ENCODE peak calls at places on chromosomes 5 and 9, in four cellular contexts. X is stomach, J is psoas muscle, Y is brain microvascular endothelial cell. H is an unnamed sample.
A peak's percentile ranks its signal among the peaks of the same experiment; 100 is the strongest.

GRCh38 chr5:76852716-76853115 is 2.9 kb downstream of the S100Z start:
- DNase-seq in X (no peak), J (no peak), Y (no peak), H (no peak)

GRCh38 chr9:78552802-78553201 is 255.9 kb downstream of the PSAT1 start:
- DNase-seq in X (no peak), J (no peak), Y (no peak), H (no peak)

GRCh38 chr9:113650207-113651131 is 186.9 kb downstream of the RGS3 start:
- DNase-seq in X (no peak), J (no peak), Y (peak; percentile 85), H (no peak)

GRCh38 chr9:114000671-114001409 is 77.3 kb downstream of the AMBP start:
- DNase-seq in X (peak; percentile 20), J (no peak), Y (no peak), H (no peak)

GRCh38 chr5:89929173-89929572 is 480.4 kb downstream of the CETN3 start:
- DNase-seq in X (no peak), J (no peak), Y (no peak), H (peak; percentile 30)

GRCh38 chr9:37371565-37372464 is 50.7 kb upstream of the GRHPR start:
- DNase-seq in X (no peak), J (no peak), Y (peak; percentile 67), H (peak; percentile 86)

GRCh38 chr5:14383923-14384322 is 197.7 kb upstream of the OTULINL start:
- DNase-seq in X (no peak), J (no peak), Y (no peak), H (no peak)

GRCh38 chr5:2696156-2696807 is 55.2 kb downstream of the IRX2 start:
- DNase-seq in X (no peak), J (no peak), Y (no peak), H (no peak)

GRCh38 chr5:166341708-166342329 is 1949.6 kb upstream of the WWC1 start:
- DNase-seq in X (no peak), J (no peak), Y (no peak), H (no peak)

GRCh38 chr5:123089572-123089970 is 530 bp downstream of the PRDM6 start:
- DNase-seq in X (no peak), J (peak; percentile 58), Y (peak; percentile 20), H (no peak)

GRCh38 chr9:89505795-89506385 is 8.0 kb upstream of the SEMA4D start:
- DNase-seq in X (peak; percentile 57), J (no peak), Y (no peak), H (no peak)

GRCh38 chr9:125889524-125890473 is 142.6 kb downstream of the PBX3 start:
- DNase-seq in X (peak; percentile 43), J (peak; percentile 50), Y (peak; percentile 9), H (peak; percentile 16)

GRCh38 chr5:64796301-64796700 is 27.6 kb downstream of the CWC27 start:
- DNase-seq in X (no peak), J (no peak), Y (no peak), H (no peak)

GRCh38 chr9:38333047-38333446 is 59.5 kb upstream of the ALDH1B1 start:
- DNase-seq in X (no peak), J (no peak), Y (no peak), H (no peak)

GRCh38 chr5:91955610-91956009 is 572.5 kb upstream of the ARRDC3 start:
- DNase-seq in X (peak; percentile 62), J (no peak), Y (no peak), H (no peak)

GRCh38 chr5:149413477-149414210 is 34.6 kb upstream of the IL17B start:
- DNase-seq in X (no peak), J (no peak), Y (no peak), H (no peak)

GRCh38 chr5:96661101-96661840 is 905 bp upstream of the CAST start:
- DNase-seq in X (no peak), J (peak; percentile 52), Y (peak; percentile 35), H (peak; percentile 74)

GRCh38 chr9:136379401-136379800 is 5.9 kb upstream of the CARD9 start:
- DNase-seq in X (no peak), J (no peak), Y (no peak), H (no peak)

GRCh38 chr9:4009006-4009511 is 290.8 kb downstream of the GLIS3 start:
- DNase-seq in X (no peak), J (no peak), Y (no peak), H (no peak)

GRCh38 chr9:16321461-16322119 is 548.9 kb downstream of the BNC2 start:
- DNase-seq in X (no peak), J (no peak), Y (no peak), H (no peak)

GRCh38 chr5:147831465-147831864 is at the start of gene SPINK1:
- DNase-seq in X (peak; percentile 62), J (no peak), Y (no peak), H (no peak)

GRCh38 chr9:122807271-122807900 is 7.5 kb downstream of the OR1K1 start:
- DNase-seq in X (no peak), J (no peak), Y (no peak), H (no peak)

GRCh38 chr9:93677061-93677571 is 100.7 kb downstream of the PHF2 start:
- DNase-seq in X (peak; percentile 17), J (peak; percentile 13), Y (no peak), H (no peak)

GRCh38 chr5:15823413-15823812 is 323.4 kb downstream of the FBXL7 start:
- DNase-seq in X (no peak), J (no peak), Y (no peak), H (no peak)

GRCh38 chr5:2640717-2641116 is 110.8 kb downstream of the IRX2 start:
- DNase-seq in X (no peak), J (no peak), Y (no peak), H (no peak)

GRCh38 chr9:33320568-33321261 is 30.4 kb downstream of the NFX1 start:
- DNase-seq in X (no peak), J (no peak), Y (peak; percentile 90), H (no peak)

GRCh38 chr5:113451797-113452196 is 17.0 kb upstream of the TSSK1B start:
- DNase-seq in X (no peak), J (no peak), Y (no peak), H (no peak)

GRCh38 chr9:136367296-136368145 is 4.0 kb upstream of the DNLZ start:
- DNase-seq in X (no peak), J (no peak), Y (no peak), H (no peak)

GRCh38 chr5:112931473-112931872 is 9.4 kb upstream of the REEP5 start:
- DNase-seq in X (no peak), J (no peak), Y (no peak), H (no peak)

GRCh38 chr5:126597156-126597555 is 2.1 kb upstream of the ALDH7A1 start:
- DNase-seq in X (no peak), J (no peak), Y (peak; percentile 72), H (no peak)

GRCh38 chr9:36297798-36298197 is 39.5 kb upstream of the GNE start:
- DNase-seq in X (no peak), J (no peak), Y (no peak), H (no peak)

GRCh38 chr5:129904102-129904666 is at the start of gene CHSY3:
- DNase-seq in X (peak; percentile 80), J (peak; percentile 92), Y (peak; percentile 63), H (peak; percentile 65)

GRCh38 chr5:99191181-99191775 is 262.5 kb upstream of the CHD1 start:
- DNase-seq in X (no peak), J (no peak), Y (peak; percentile 0), H (no peak)

GRCh38 chr5:145854651-145855258 is 18.1 kb downstream of the GRXCR2 start:
- DNase-seq in X (no peak), J (no peak), Y (peak; percentile 89), H (no peak)

DNA sequence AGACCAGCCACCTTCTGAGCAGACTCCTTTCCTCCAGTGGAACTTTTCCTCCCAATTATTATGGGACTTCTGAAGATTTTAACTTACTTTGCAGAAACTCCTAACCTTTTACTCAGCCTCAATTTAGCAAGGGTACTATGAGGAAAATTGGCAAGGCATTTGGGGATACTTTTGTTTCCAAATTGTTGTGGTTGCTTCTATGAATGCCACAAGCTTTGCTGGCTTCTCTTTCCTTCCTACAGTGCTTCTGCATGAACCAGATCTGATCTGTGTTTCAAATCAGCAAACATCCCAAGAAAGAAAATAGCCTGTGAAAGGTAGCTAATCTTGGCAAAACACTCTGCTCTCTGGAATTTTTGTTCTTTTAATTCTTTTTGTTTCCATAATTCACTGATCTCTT is 57.3 kb upstream of the TAF11L2 start:
- DNase-seq in X (no peak), J (no peak), Y (no peak), H (no peak)
- H3K4me3 ChIP-seq in X (no peak overlapping the region), J (no peak overlapping the region), Y (no peak overlapping the region), H (no peak overlapping the region)

GRCh38 chr5:119072496-119072895 is 1.6 kb downstream of the DMXL1 start:
- DNase-seq in X (no peak), J (no peak), Y (no peak), H (no peak)
- H3K4me3 ChIP-seq in X (no peak overlapping the region), J (peak overlapping the region; percentile 87), Y (no peak overlapping the region), H (peak overlapping the region; percentile 72)

DNA sequence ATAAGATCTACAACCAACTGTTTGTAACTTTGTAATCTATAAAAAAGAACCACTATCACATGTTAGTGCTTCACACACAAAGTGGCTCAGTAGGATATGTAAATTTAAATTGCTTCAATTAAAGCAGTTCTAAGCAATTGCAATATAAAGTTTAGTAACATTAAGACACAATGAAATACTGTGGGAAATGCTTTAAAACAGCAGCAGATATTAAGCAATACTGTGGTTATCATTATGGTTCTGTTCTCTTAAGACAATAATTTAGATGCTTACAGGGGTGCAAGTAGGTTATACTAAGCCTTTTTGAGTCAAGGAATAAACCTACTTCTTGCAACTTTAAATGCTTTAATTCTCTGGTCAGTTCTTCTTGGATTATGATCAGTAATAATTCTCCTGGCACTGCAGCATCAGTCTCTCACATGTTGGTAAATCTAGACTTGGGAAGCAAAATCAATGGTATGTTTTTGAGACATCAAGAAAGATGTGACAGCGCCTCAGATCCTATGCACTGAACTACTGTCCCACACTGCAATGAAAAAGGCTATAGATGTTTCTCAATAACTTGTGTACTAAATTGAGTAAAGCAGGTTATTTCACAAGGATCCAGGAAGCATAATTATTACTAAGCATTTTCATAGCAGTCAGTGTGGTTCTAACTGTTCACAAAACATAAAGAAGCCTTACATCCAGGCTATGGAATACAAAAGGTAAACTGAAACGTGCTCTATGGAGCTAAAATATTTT is 338.7 kb upstream of the PDE4D start:
- DNase-seq in X (no peak), J (no peak), Y (no peak), H (no peak)
- H3K4me3 ChIP-seq in X (no peak overlapping the region), J (no peak overlapping the region), Y (no peak overlapping the region), H (no peak overlapping the region)

GRCh38 chr9:121698627-121699270 is 47.3 kb downstream of the DAB2IP start:
- DNase-seq in X (no peak), J (no peak), Y (no peak), H (no peak)
- H3K4me3 ChIP-seq in X (peak overlapping the region; percentile 60), J (peak overlapping the region; percentile 66), Y (peak overlapping the region; percentile 61), H (no peak overlapping the region)

GRCh38 chr5:546376-546908 is 22.2 kb upstream of the SLC9A3 start:
- DNase-seq in X (peak; percentile 41), J (peak; percentile 20), Y (no peak), H (no peak)
- H3K4me3 ChIP-seq in X (no peak overlapping the region), J (no peak overlapping the region), Y (no peak overlapping the region), H (no peak overlapping the region)

GRCh38 chr5:160174780-160175437 is 54.4 kb upstream of the FABP6 start:
- DNase-seq in X (no peak), J (no peak), Y (no peak), H (no peak)
- H3K4me3 ChIP-seq in X (no peak overlapping the region), J (no peak overlapping the region), Y (no peak overlapping the region), H (no peak overlapping the region)

DNA sequence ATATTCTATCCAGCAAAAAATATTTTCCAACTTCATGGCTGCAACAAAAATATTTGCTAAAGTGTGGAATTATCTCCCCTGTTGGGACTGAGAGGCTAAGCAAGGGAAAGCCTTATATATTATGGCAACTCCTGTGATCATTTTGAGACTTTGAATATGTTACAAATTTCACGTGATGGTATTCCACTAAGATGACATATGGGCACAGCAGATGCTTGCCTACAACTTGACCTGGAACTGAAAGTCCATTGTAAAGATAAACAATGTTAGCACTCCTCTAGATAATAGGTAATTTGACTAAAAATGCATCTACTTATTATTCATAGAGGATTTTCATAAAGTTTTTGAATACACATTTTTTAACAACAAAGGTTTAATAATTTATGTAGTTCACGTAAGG is 1141.5 kb upstream of the CDH6 start:
- DNase-seq in X (no peak), J (no peak), Y (no peak), H (no peak)
- H3K4me3 ChIP-seq in X (no peak overlapping the region), J (no peak overlapping the region), Y (no peak overlapping the region), H (no peak overlapping the region)